ENCODE peak calls at places on chromosomes 3 and 15, in six cellular contexts. One of them, this sample, is unnamed. For H3K4me1, the result is how much of the 10 kb centered on the place peaks cover.

GRCh38 chr3:48013288-48013980 is 2.8 kb downstream of the MAP4 start:
- DNase-seq in testis: no peak
- DNase-seq in psoas muscle: no peak
- DNase-seq in IMR-90: peak
- DNase-seq in A549: peak
- DNase-seq in heart left ventricle: peak
- DNase-seq in this sample: peak

GRCh38 chr3:64191822-64192221 is 33.4 kb downstream of the PRICKLE2 start:
- DNase-seq in psoas muscle: no peak
- DNase-seq in IMR-90: no peak
- DNase-seq in testis: no peak
- DNase-seq in A549: no peak
- DNase-seq in heart left ventricle: no peak
- DNase-seq in this sample: no peak

GRCh38 chr3:181173227-181173626 is 183.7 kb upstream of the DNAJC19 start:
- DNase-seq in psoas muscle: no peak
- DNase-seq in heart left ventricle: no peak
- DNase-seq in IMR-90: no peak
- DNase-seq in A549: no peak
- DNase-seq in testis: no peak
- DNase-seq in this sample: no peak

GRCh38 chr15:84715442-84716035 is 400 bp downstream of the SEC11A start:
- DNase-seq in IMR-90: peak
- DNase-seq in testis: peak
- DNase-seq in psoas muscle: no peak
- DNase-seq in heart left ventricle: no peak
- DNase-seq in A549: peak
- DNase-seq in this sample: peak

GRCh38 chr15:99997112-99997651 is 263.9 kb upstream of the LYSMD4 start:
- DNase-seq in testis: no peak
- DNase-seq in IMR-90: no peak
- DNase-seq in A549: no peak
- DNase-seq in psoas muscle: peak
- DNase-seq in heart left ventricle: no peak
- DNase-seq in this sample: no peak

GRCh38 chr3:160312014-160312624 is 86.9 kb downstream of the C3orf80 start:
- DNase-seq in heart left ventricle: no peak
- DNase-seq in testis: no peak
- DNase-seq in A549: no peak
- DNase-seq in IMR-90: no peak
- DNase-seq in psoas muscle: no peak
- DNase-seq in this sample: no peak

GRCh38 chr3:142645236-142645793 is 49.1 kb downstream of the PLS1 start:
- DNase-seq in psoas muscle: no peak
- DNase-seq in A549: peak
- DNase-seq in testis: no peak
- DNase-seq in IMR-90: peak
- DNase-seq in heart left ventricle: no peak
- DNase-seq in this sample: peak

GRCh38 chr15:66004618-66005262 is 135.4 kb downstream of the RAB11A start:
- DNase-seq in heart left ventricle: no peak
- DNase-seq in psoas muscle: no peak
- DNase-seq in IMR-90: peak
- DNase-seq in A549: peak
- DNase-seq in testis: peak
- DNase-seq in this sample: peak

GRCh38 chr15:25186411-25186810 is 231.6 kb downstream of the SNRPN start:
- DNase-seq in psoas muscle: peak
- DNase-seq in testis: no peak
- DNase-seq in IMR-90: no peak
- DNase-seq in heart left ventricle: peak
- DNase-seq in A549: no peak
- DNase-seq in this sample: no peak

GRCh38 chr15:38793181-38793580 is 228.6 kb upstream of the RASGRP1 start:
- DNase-seq in heart left ventricle: no peak
- DNase-seq in IMR-90: no peak
- DNase-seq in A549: no peak
- DNase-seq in psoas muscle: no peak
- DNase-seq in testis: no peak
- DNase-seq in this sample: no peak

GRCh38 chr15:25175033-25175788 is 220.4 kb downstream of the SNRPN start:
- DNase-seq in A549: no peak
- DNase-seq in heart left ventricle: no peak
- DNase-seq in psoas muscle: peak
- DNase-seq in IMR-90: no peak
- DNase-seq in testis: no peak
- DNase-seq in this sample: no peak

DNA sequence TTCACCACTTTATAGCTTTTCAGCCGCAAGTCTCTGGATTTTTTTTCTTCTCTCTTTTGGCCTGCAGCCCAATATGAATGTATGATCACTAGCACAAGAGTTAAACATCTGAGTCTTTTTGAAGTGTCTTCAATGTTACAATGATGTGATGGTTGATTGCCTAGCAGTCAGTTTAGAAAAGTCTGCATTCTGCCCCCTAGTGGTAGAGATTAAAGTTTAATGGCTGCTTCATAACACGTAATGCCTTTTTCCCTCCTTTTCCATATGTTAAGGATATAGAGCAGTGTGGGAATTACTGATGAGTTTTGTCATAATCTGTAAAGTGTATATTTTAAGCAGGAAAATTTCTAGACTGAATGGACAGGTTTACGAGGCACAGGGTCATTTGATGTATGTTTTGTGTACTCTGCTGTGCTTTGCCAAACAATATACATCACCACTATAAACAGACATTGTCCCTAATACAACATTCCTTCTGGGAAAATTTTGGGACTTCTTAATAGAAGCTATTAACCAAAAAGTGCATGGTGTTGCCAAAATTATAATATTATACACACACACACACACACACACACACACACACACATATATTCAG is 1038.5 kb upstream of the NR2F2 start:
- DNase-seq in A549: peak
- DNase-seq in heart left ventricle: no peak
- DNase-seq in testis: no peak
- DNase-seq in psoas muscle: no peak
- DNase-seq in IMR-90: peak
- DNase-seq in this sample: peak
- TF ChIP-seq CTCF in A549: peak
- TF ChIP-seq CTCF in heart left ventricle: peak
- TF ChIP-seq CTCF in testis: peak
- TF ChIP-seq CTCF in psoas muscle: peak
- TF ChIP-seq CTCF in IMR-90: peak
- TF ChIP-seq CTCF in this sample: peak

DNA sequence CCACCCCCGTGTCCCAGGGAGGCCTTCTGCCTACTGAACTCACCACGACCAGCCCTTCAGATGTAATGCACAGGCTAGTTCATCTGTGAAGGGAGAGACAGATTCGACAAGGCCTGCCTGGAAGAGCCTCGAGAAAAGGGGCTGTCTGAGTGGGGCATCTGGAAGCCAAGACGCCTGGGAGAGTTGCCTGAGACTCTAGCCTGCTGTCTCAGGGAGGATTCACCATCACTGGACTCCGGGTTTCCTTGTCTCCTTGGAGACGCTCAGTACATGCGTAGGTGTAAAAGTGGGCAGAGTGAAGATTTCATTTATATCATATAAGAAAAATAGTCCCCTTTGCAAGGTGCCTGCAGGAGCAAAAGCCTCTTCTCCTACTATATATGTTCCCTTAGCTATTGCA is 468.9 kb downstream of the FOXP1 start:
- DNase-seq in heart left ventricle: no peak
- DNase-seq in A549: no peak
- DNase-seq in IMR-90: no peak
- DNase-seq in psoas muscle: no peak
- DNase-seq in testis: no peak
- DNase-seq in this sample: no peak
- H3K4me1 ChIP-seq in heart left ventricle: under half
- H3K4me1 ChIP-seq in A549: half or more
- H3K4me1 ChIP-seq in IMR-90: under half
- H3K4me1 ChIP-seq in psoas muscle: under half
- H3K4me1 ChIP-seq in testis: under half
- H3K4me1 ChIP-seq in this sample: under half

GRCh38 chr3:52230889-52231499 is 5.5 kb upstream of the TLR9 start:
- DNase-seq in A549: no peak
- DNase-seq in psoas muscle: peak
- DNase-seq in testis: no peak
- DNase-seq in IMR-90: no peak
- DNase-seq in heart left ventricle: no peak
- DNase-seq in this sample: no peak
- H3K27ac ChIP-seq in A549: no peak
- H3K27ac ChIP-seq in psoas muscle: peak
- H3K27ac ChIP-seq in testis: no peak
- H3K27ac ChIP-seq in IMR-90: no peak
- H3K27ac ChIP-seq in heart left ventricle: no peak
- H3K27ac ChIP-seq in this sample: no peak

DNA sequence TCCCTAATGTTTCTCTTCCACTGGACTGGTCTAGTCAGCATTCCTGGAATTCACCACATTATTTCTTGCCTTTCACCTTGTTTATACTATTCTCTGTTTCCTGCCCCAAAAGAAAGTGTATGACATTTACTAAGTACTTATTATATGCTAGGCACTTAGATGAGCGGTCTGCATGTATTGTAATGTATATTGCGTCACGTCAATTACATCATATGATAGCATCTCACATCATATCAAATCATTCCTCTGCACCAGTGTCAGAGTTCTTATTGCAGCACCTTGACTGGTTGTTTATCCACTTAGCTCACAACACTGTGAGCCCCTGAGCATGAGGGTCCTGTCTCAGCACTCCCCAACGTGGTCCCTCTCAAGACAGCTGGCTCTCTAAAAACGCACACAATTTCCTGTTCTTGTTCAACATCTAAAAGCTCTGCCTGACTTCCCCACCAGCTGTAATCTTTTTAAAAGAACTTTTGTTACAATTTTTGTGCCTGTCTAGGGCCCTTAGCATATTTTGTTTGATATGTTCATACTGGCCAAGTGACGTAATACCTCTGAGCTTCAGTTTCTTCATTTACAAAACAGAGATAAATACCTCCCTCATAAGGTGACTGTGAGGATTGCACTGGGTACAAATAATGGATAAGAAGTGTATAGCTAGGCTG is 58.8 kb downstream of the ARHGAP31 start:
- DNase-seq in A549: peak
- DNase-seq in testis: no peak
- DNase-seq in IMR-90: peak
- DNase-seq in psoas muscle: no peak
- DNase-seq in heart left ventricle: no peak
- DNase-seq in this sample: no peak
- TF ChIP-seq CTCF in A549: no peak
- TF ChIP-seq CTCF in testis: peak
- TF ChIP-seq CTCF in IMR-90: peak
- TF ChIP-seq CTCF in psoas muscle: peak
- TF ChIP-seq CTCF in heart left ventricle: peak
- TF ChIP-seq CTCF in this sample: peak

DNA sequence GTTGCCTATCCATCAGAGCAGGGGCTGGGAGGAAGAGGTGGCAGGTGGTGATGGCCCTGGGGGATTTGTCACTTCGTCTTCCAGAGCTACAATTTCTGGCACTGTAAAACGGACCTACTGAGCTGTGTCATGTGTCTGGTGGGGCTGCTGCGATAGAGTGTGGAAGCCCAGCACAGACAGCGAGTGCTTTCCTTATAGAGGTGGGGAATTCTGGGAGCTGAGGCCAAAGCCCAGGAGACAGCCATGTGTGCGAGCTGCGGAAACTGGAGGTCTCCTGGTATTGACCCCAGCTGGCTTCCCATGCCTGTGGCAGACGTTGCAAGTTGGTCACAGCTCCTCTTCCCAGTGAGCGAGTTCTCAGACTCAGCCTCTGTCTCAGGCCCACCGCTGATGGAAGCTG is 61.2 kb upstream of the SEC22A start:
- DNase-seq in A549: no peak
- DNase-seq in IMR-90: no peak
- DNase-seq in testis: no peak
- DNase-seq in psoas muscle: no peak
- DNase-seq in heart left ventricle: no peak
- DNase-seq in this sample: no peak
- H3K4me1 ChIP-seq in A549: under half
- H3K4me1 ChIP-seq in IMR-90: under half
- H3K4me1 ChIP-seq in testis: under half
- H3K4me1 ChIP-seq in psoas muscle: under half
- H3K4me1 ChIP-seq in heart left ventricle: under half
- H3K4me1 ChIP-seq in this sample: under half

DNA sequence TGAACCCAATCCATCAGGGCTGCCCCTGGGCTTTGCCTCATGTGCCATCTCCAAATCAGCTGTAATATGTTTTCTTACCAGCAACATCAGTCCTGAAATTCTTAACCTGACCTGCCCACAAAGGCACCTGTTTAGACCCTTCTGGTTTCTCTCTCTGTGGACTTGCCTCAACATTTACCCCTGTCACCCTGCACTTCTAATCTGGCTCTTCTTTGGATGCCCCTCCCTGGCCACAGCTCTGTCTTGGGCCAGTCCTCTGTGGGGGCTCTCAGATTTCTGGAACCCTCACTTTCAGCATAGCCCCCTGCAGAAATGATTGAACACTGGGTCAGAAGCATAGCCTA is 168.7 kb upstream of the STAC start:
- DNase-seq in A549: no peak
- DNase-seq in heart left ventricle: no peak
- DNase-seq in IMR-90: no peak
- DNase-seq in psoas muscle: no peak
- DNase-seq in testis: no peak
- DNase-seq in this sample: no peak
- H3K27ac ChIP-seq in A549: peak
- H3K27ac ChIP-seq in heart left ventricle: no peak
- H3K27ac ChIP-seq in IMR-90: no peak
- H3K27ac ChIP-seq in psoas muscle: no peak
- H3K27ac ChIP-seq in testis: no peak
- H3K27ac ChIP-seq in this sample: no peak